ENCODE peak calls at places on chromosome 22, in ten cellular contexts. R is body of pancreas; N is GM12865; A is neuronal stem cell; H is activated CD4-positive, alpha-beta T cell treated with anti-CD3 and anti-CD28 coated beads, Interleukin-2, amount 50 U/mL, for 24 hours; O is fibroblast of gingiva; K is NCI-H446 treated with DMSO at 0.1 percent for 48 hours; M is HTR-8/SVneo; J is stimulated activated naive CD8-positive, alpha-beta T cell treated with anti-CD3 and anti-CD28 coated beads, Interleukin-15, Interleukin-2, amounts not matched to agents 100 U/mL and 50 U/mL, for 24 hours; T is Right ventricle myocardium inferior. I is an unnamed sample.

GRCh38 chr22:39349506-39349966 is 255 bp upstream of the SYNGR1 start:
- DNase-seq in H (no peak), R (peak; percentile 59), T (no peak), M (peak; percentile 62), J (peak; percentile 46), K (no peak), N (peak; percentile 31), A (peak; percentile 62), O (no peak), I (peak; percentile 44)

GRCh38 chr22:46929689-46930225 is 167.3 kb downstream of the TBC1D22A start:
- DNase-seq in R (no peak), A (no peak), N (no peak), T (no peak), H (no peak), M (no peak), K (no peak), J (no peak), O (no peak), I (no peak)

GRCh38 chr22:19612866-19613572 is 88.8 kb upstream of the CLDN5 start:
- DNase-seq in N (no peak), T (no peak), A (no peak), K (no peak), J (peak; percentile 39), H (no peak), R (no peak), O (no peak), M (no peak), I (no peak)

GRCh38 chr22:33051960-33052839 is 6.0 kb downstream of the SYN3 start:
- DNase-seq in R (no peak), N (no peak), O (no peak), M (no peak), J (no peak), T (no peak), K (no peak), A (no peak), H (no peak), I (no peak)

GRCh38 chr22:19137384-19138216 is 6.5 kb downstream of the TSSK2 start:
- DNase-seq in T (peak; percentile 37), R (no peak), K (no peak), N (no peak), A (no peak), H (no peak), J (no peak), M (no peak), O (no peak), I (no peak)

GRCh38 chr22:41683616-41684015 is 5.1 kb downstream of the SNU13 start:
- DNase-seq in H (no peak), K (no peak), O (no peak), A (no peak), T (no peak), R (no peak), N (no peak), J (no peak), M (no peak), I (no peak)

GRCh38 chr22:38681784-38682335 is at the start of gene TOMM22:
- DNase-seq in N (peak; percentile 93), H (peak; percentile 65), A (peak; percentile 75), K (peak; percentile 78), R (peak; percentile 92), J (peak; percentile 92), M (peak; percentile 81), O (peak; percentile 83), T (peak; percentile 95), I (peak; percentile 80)

GRCh38 chr22:23500508-23501208 is 79.4 kb downstream of the IGLL1 start:
- DNase-seq in A (no peak), M (no peak), H (no peak), K (no peak), T (no peak), J (no peak), N (no peak), O (no peak), R (no peak), I (no peak)

GRCh38 chr22:31085493-31085824 is 4.3 kb downstream of the SMTN start:
- DNase-seq in J (no peak), N (no peak), H (no peak), R (peak; percentile 54), M (no peak), A (no peak), T (peak; percentile 75), O (no peak), K (no peak), I (peak; percentile 55)

GRCh38 chr22:43393132-43393844 is 18.5 kb upstream of the MPPED1 start:
- DNase-seq in J (no peak), N (no peak), M (no peak), R (no peak), H (no peak), O (no peak), A (no peak), K (no peak), T (no peak), I (no peak)

GRCh38 chr22:45334068-45334467 is 24.3 kb downstream of the FAM118A start:
- DNase-seq in R (no peak), A (no peak), K (no peak), J (no peak), T (no peak), O (no peak), H (no peak), M (no peak), N (no peak), I (no peak)

GRCh38 chr22:30044369-30044768 is 35.9 kb upstream of the HORMAD2 start:
- DNase-seq in A (no peak), K (peak; percentile 15), H (no peak), O (peak; percentile 59), J (no peak), R (peak; percentile 66), M (peak; percentile 48), N (no peak), T (no peak), I (no peak)

GRCh38 chr22:40212126-40212525 is 34.4 kb downstream of the TNRC6B start:
- DNase-seq in T (no peak), N (no peak), O (peak; percentile 31), R (peak; percentile 10), A (no peak), J (no peak), M (no peak), K (no peak), H (no peak), I (no peak)

GRCh38 chr22:27381960-27382742 is 419.4 kb downstream of the MN1 start:
- DNase-seq in K (no peak), J (no peak), T (no peak), A (no peak), N (no peak), H (no peak), M (no peak), O (no peak), R (no peak), I (no peak)

GRCh38 chr22:43891360-43892182 is at the start of gene PNPLA5:
- DNase-seq in T (no peak), N (no peak), K (no peak), J (peak; percentile 58), A (no peak), M (no peak), R (no peak), O (no peak), H (no peak), I (no peak)

GRCh38 chr22:35348703-35349102 is 32.2 kb upstream of the HMOX1 start:
- DNase-seq in M (no peak), T (no peak), J (no peak), K (no peak), H (no peak), O (no peak), A (no peak), R (no peak), N (no peak), I (no peak)

GRCh38 chr22:22667966-22668880 is 23.8 kb downstream of the GGTLC2 start:
- DNase-seq in R (no peak), T (no peak), K (no peak), N (peak; percentile 21), O (no peak), H (no peak), A (no peak), J (no peak), M (no peak), I (no peak)

GRCh38 chr22:34971456-34971855 is 94.5 kb upstream of the ISX start:
- DNase-seq in K (no peak), O (no peak), M (no peak), T (no peak), N (no peak), H (no peak), R (no peak), A (no peak), J (no peak), I (no peak)

GRCh38 chr22:42721045-42721434 is 370 bp upstream of the A4GALT start:
- DNase-seq in J (no peak), H (no peak), K (no peak), O (no peak), T (no peak), A (no peak), M (no peak), R (no peak), N (no peak), I (no peak)

GRCh38 chr22:25347752-25348102 is 128.3 kb downstream of the CRYBB2 start:
- DNase-seq in A (no peak), K (no peak), R (no peak), M (no peak), N (no peak), O (no peak), T (no peak), H (no peak), J (no peak), I (no peak)

GRCh38 chr22:47111626-47112373 is 349.4 kb downstream of the TBC1D22A start:
- DNase-seq in R (no peak), O (no peak), T (no peak), N (no peak), H (no peak), J (no peak), A (no peak), M (no peak), K (no peak), I (no peak)

GRCh38 chr22:36243996-36244395 is 4.7 kb upstream of the APOL2 start:
- DNase-seq in N (no peak), O (no peak), K (no peak), R (no peak), A (no peak), T (no peak), M (no peak), H (no peak), J (no peak), I (no peak)

I was measured in neural crest cell.